ENCODE peak calls at places on chromosome 15, in seven cellular contexts. X is fibroblast of lung, K is OCI-LY7, W is IMR-90, R is DND-41, V is PC-9, P is hepatocyte. G is an unnamed sample.

GRCh38 chr15:72173401-72173800 is 24.2 kb downstream of the GRAMD2A start:
- DNase-seq in W (no peak), V (no peak), P (no peak), K (no peak), R (no peak), X (no peak), G (no peak)

GRCh38 chr15:88661766-88662556 is 23.1 kb downstream of the ISG20 start:
- DNase-seq in K (no peak), X (peak; percentile 55), W (peak; percentile 56), R (no peak), P (no peak), V (no peak), G (no peak)

GRCh38 chr15:34436126-34436955 is 1.3 kb downstream of the GOLGA8A start:
- DNase-seq in X (peak; percentile 9), K (no peak), W (no peak), P (no peak), R (no peak), V (peak; percentile 36), G (no peak)

GRCh38 chr15:45855907-45856579 is 221.2 kb downstream of the SQOR start:
- DNase-seq in P (peak; percentile 13), V (peak; percentile 84), X (no peak), W (no peak), K (no peak), R (no peak), G (peak; percentile 91)

GRCh38 chr15:68112711-68113110 is 58.6 kb downstream of the PIAS1 start:
- DNase-seq in X (no peak), W (peak; percentile 50), K (no peak), R (no peak), V (no peak), P (no peak), G (peak; percentile 36)

GRCh38 chr15:44289352-44289790 is 852 bp downstream of the GOLM2 start:
- DNase-seq in X (peak; percentile 14), R (peak; percentile 13), V (no peak), P (peak; percentile 10), W (no peak), K (peak; percentile 23), G (no peak)

GRCh38 chr15:90213123-90213817 is 12.1 kb downstream of the SEMA4B start:
- DNase-seq in V (peak; percentile 82), K (no peak), R (no peak), W (no peak), X (no peak), P (peak; percentile 42), G (peak; percentile 23)

GRCh38 chr15:34754674-34755418 is at the start of gene GJD2:
- DNase-seq in K (no peak), W (no peak), P (peak; percentile 41), R (no peak), X (no peak), V (no peak), G (no peak)

GRCh38 chr15:35671197-35671596 is 125.2 kb upstream of the DPH6 start:
- DNase-seq in K (no peak), P (no peak), X (no peak), V (no peak), R (no peak), W (no peak), G (peak; percentile 54)

GRCh38 chr15:92383528-92384326 is 10.0 kb upstream of the ST8SIA2 start:
- DNase-seq in P (peak; percentile 68), R (peak; percentile 10), K (no peak), V (no peak), X (no peak), W (peak; percentile 3), G (no peak)

GRCh38 chr15:61834076-61834697 is 226.1 kb downstream of the VPS13C start:
- DNase-seq in P (peak; percentile 89), V (peak; percentile 47), R (peak; percentile 67), X (peak; percentile 86), K (peak; percentile 71), W (peak; percentile 72), G (peak; percentile 55)

GRCh38 chr15:89740137-89740536 is 10.9 kb downstream of the MESP1 start:
- DNase-seq in X (peak; percentile 76), P (peak; percentile 85), K (peak; percentile 79), W (peak; percentile 71), V (peak; percentile 64), R (peak; percentile 69), G (peak; percentile 52)

GRCh38 chr15:57216288-57216687 is 160.0 kb upstream of the CGNL1 start:
- DNase-seq in P (peak; percentile 45), R (no peak), V (no peak), K (no peak), W (peak; percentile 94), X (peak; percentile 91), G (peak; percentile 64)

GRCh38 chr15:29322407-29322806 is 52.8 kb upstream of the NSMCE3 start:
- DNase-seq in R (no peak), W (peak; percentile 35), X (peak; percentile 5), K (no peak), P (peak; percentile 22), V (no peak), G (no peak)

GRCh38 chr15:83206387-83206970 is 1.1 kb downstream of the HDGFL3 start:
- DNase-seq in P (no peak), K (peak; percentile 13), V (no peak), R (peak; percentile 5), W (no peak), X (peak; percentile 19), G (peak; percentile 27)

GRCh38 chr15:83209333-83209732 is 1.7 kb upstream of the HDGFL3 start:
- DNase-seq in K (no peak), X (no peak), W (no peak), R (no peak), P (no peak), V (no peak), G (no peak)

GRCh38 chr15:83208357-83208661 is 686 bp upstream of the HDGFL3 start:
- DNase-seq in K (no peak), R (no peak), X (peak; percentile 29), P (no peak), V (no peak), W (no peak), G (no peak)

GRCh38 chr15:83206971-83207621 is 527 bp downstream of the HDGFL3 start:
- DNase-seq in X (peak; percentile 32), R (peak; percentile 24), P (peak; percentile 72), V (no peak), K (peak; percentile 49), W (no peak), G (peak; percentile 44)

DNA sequence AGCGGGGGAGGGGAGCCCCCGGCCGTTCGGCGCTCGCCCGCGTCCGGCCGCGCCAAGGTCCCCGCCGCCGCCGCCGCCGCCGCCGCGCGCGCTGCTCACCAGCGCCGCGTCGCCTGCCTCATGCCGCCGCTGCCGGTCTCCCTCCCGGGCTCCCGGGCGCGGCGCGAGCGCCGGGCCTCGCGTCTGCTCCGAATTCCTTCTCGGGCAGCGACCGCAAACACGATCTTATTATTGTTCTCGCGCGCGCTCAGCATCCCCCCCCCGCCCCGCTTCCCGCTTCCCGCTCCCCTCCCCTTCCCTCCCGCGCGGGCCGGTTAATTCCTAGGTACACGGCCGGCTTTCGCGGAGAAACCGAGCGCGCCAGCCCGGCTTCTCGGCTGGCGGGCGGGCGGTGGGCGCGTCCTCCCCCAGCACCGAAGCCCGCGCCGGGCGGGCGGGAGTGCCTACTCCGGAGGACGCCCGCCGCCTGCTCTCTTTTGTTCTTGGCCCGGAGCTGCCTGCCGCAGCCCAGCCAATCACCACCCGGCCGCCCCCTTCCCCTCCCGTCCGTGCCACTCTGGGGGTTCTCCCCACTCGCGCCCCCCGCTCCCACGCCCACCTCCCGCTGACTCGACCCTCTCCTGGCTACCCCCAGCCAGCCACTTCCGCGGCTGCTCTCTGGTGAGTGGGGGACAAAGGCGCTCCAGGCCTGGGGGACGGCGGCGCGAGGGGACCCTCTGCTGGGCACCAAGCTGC is at the start of gene HDGFL3:
- DNase-seq in V (no peak), R (peak; percentile 65), K (peak; percentile 72), X (peak; percentile 65), W (peak; percentile 39), P (peak; percentile 81), G (peak; percentile 57)
- TF ChIP-seq CTCF in V (no peak), R (peak; percentile 40), K (peak; percentile 57), X (no peak), W (no peak), P (no peak), G (peak; percentile 27)

DNA sequence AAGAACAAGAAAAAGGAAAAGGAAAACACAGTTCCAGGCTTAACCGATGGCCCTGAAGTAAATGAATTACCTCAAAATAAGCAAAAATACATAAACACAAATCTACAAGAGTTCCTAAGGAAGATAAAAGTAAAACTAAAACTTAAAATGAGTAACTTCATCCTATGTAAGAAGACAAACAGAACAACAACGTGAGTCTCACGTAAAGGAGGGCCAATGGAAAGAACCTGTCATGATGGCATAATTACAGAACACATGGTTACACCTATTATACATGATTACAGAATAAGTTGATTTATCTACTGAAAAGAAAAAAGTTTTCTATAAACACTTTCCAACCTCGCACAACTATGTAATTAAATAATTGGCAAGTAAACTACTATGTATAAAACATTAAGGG is 42.1 kb downstream of the ADAM10 start:
- DNase-seq in K (no peak), R (no peak), P (no peak), W (no peak), X (no peak), V (no peak), G (no peak)
- H4K20me1 ChIP-seq in K (no peaks in the 10 kb centered on the region), R (peaks cover 9% of the 10 kb centered on the region), P (peaks cover 3% of the 10 kb centered on the region), W (peaks cover 24% of the 10 kb centered on the region), X (no peaks in the 10 kb centered on the region), V (no peaks in the 10 kb centered on the region), G (no peaks in the 10 kb centered on the region)

DNA sequence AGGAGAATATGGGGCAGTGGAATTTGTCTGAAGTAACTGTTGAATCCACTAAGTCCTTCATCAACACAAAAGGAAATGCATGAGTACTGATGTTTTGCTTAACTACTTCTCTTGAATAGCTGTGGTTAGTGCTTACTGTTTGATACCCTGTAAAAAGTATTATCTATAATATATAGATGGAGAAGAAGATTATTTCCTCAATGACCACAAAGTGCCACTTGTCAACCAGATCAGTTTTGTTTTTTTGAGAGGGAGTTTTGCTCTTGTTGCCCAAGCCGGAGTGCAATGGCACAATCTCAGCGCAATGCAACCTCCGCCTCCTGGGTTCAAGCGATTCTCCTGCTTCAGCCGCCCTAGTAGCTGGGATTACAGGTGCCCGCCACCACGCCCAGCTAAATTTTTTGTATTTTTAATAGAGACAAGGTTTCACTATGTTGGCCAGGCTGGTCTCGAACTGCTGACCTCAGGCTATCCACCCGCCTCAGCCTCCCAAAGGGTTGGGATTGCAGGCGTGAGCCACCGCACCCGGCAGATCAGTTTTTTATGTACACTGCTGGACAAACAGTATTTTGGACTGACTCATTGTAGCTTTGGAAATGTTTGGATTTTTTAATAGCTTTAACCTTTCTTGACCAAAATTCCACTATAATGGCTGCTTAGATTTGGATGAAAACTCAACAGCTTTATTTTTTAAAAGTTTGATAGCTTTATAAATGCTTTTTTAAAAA is 1.5 kb upstream of the RPLP1 start:
- DNase-seq in X (no peak), K (no peak), W (no peak), P (no peak), V (no peak), R (no peak), G (no peak)
- H3K4me3 ChIP-seq in X (no peak overlapping the region), K (peak overlapping the region; percentile 94), W (no peak overlapping the region), P (no peak overlapping the region), V (no peak overlapping the region), R (peak overlapping the region; percentile 32), G (no peak overlapping the region)

GRCh38 chr15:21261965-21262850 is 178.1 kb downstream of the POTEB3 start:
- DNase-seq in P (peak; percentile 23), R (no peak), W (no peak), K (no peak), X (no peak), V (peak; percentile 34), G (peak; percentile 2)
- TF ChIP-seq CTCF in P (no peak), R (no peak), W (no peak), K (no peak), X (no peak), V (no peak), G (no peak)

G was measured in mammary epithelial cell.